ENCODE peak calls at places on chromosomes 4 and X, in six cellular contexts. W, Z, J, X, U and C are unnamed samples.

GRCh38 chr4:56348582-56348981 is 38.7 kb downstream of the AASDH start:
- DNase-seq in W (no peak), U (no peak), J (no peak), Z (no peak), X (peak; percentile 8), C (no peak)

GRCh38 chrX:69285401-69285871 is 120.2 kb upstream of the PJA1 start:
- DNase-seq in W (no peak), J (no peak), U (no peak), X (no peak), Z (no peak), C (no peak)

GRCh38 chr4:84286048-84286447 is 213.0 kb downstream of the NKX6-1 start:
- DNase-seq in X (no peak), Z (no peak), W (no peak), J (no peak), U (no peak), C (no peak)

GRCh38 chr4:140764785-140765392 is 8.7 kb upstream of the TBC1D9 start:
- DNase-seq in Z (no peak), J (peak; percentile 31), U (no peak), W (no peak), X (peak; percentile 13), C (no peak)

GRCh38 chr4:85496146-85496849 is 21.3 kb downstream of the ARHGAP24 start:
- DNase-seq in W (no peak), U (no peak), Z (no peak), J (peak; percentile 77), X (no peak), C (no peak)

GRCh38 chr4:57719451-57719850 is 609.3 kb upstream of the IGFBP7 start:
- DNase-seq in W (no peak), U (no peak), J (no peak), X (no peak), Z (no peak), C (no peak)

GRCh38 chr4:20629180-20630115 is 70.8 kb upstream of the PACRGL start:
- DNase-seq in X (no peak), U (no peak), J (no peak), W (no peak), Z (no peak), C (no peak)

GRCh38 chr4:169114341-169114974 is 104.4 kb upstream of the CBR4 start:
- DNase-seq in Z (no peak), U (peak; percentile 83), J (no peak), X (no peak), W (no peak), C (no peak)

GRCh38 chrX:129495941-129496340 is 27.3 kb downstream of the SMARCA1 start:
- DNase-seq in U (no peak), J (peak; percentile 40), X (no peak), Z (no peak), W (no peak), C (peak; percentile 5)

GRCh38 chr4:176001171-176002006 is 64.3 kb upstream of the WDR17 start:
- DNase-seq in Z (no peak), W (no peak), U (no peak), X (peak; percentile 55), J (peak; percentile 17), C (no peak)

GRCh38 chr4:8110071-8110986 is 48.3 kb downstream of the ABLIM2 start:
- DNase-seq in J (peak; percentile 41), X (peak; percentile 93), Z (peak; percentile 81), U (no peak), W (no peak), C (no peak)

GRCh38 chr4:185738038-185738552 is 73.9 kb downstream of the SORBS2 start:
- DNase-seq in U (no peak), Z (no peak), W (no peak), X (no peak), J (peak; percentile 89), C (peak; percentile 71)
- H3K4me3 ChIP-seq in U (no peak overlapping the region), Z (no peak overlapping the region), W (no peak overlapping the region), X (no peak overlapping the region), J (peak overlapping the region; percentile 36), C (no peak overlapping the region)

DNA sequence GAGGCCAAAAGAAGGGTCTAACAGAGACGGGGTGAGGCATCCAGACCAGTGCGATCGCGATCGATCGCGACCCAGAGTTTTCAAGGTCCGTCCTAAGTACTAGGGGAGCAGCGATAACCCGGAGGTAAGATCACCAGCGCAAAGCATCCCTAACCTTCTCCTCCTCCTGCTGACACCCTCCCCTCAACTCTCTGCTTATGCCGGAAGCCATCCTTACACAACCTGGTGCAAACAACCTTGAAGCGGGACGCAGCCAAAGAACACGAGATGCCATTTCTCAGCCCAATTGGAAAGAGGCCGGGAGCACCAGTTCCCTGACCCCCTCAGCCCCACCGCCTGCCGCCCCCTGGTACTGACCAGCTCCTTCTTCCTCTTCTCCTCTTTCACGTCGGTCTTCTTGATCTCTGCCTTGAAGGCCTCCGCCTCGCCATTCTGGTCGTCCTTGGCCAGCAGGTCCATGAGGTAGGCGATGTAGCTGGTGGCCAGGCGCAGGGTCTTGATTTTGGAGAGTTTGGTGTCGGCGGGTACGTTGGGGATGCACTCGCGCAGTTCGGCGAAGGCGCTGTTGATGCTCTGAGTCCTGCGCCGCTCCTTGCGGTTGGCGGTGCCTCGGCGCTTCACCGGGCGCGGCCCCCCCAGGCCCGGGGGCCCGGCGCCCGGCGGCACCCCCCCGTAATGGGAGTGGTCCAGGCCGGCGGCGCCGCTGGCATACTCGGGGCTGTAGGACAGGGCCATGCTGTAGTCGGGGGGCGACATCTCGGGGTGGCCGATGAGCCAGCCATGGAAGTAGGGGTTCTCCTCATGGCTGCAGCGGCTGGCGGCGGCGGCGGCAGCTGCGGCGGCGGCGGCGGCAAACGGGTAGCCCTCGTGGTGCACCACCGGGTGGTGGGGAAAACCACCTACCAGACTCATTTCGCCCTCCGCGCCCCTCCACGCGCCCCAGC is 1.4 kb downstream of the HAND2 start:
- DNase-seq in Z (no peak), X (peak; percentile 71), W (no peak), U (no peak), J (no peak), C (no peak)
- H3K4me3 ChIP-seq in Z (no peak overlapping the region), X (no peak overlapping the region), W (peak overlapping the region; percentile 49), U (no peak overlapping the region), J (no peak overlapping the region), C (peak overlapping the region; percentile 71)

DNA sequence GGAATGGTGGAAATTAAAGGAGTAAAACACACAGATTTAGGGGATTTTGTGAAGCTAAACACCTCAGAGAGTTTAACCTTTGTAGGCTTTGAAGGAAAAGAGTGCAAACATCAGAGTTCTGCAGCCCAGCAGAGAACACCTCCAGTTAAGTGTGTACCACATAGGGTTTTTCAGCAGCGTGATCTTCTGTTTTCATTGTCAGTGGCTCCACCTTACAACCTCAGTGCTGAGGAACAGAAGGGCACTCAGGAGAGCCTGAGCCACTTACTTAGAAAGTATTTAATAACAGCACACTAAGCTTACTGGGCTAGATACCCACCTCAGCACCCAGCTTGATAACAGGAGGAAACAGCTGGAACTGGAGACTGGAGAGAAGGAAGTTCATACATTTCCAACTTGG is 2.0 kb upstream of the FBXW7 start:
- DNase-seq in U (no peak), Z (no peak), J (no peak), X (no peak), W (no peak), C (no peak)
- H3K4me3 ChIP-seq in U (no peak overlapping the region), Z (no peak overlapping the region), J (no peak overlapping the region), X (no peak overlapping the region), W (no peak overlapping the region), C (no peak overlapping the region)

GRCh38 chr4:184345573-184345922 is 127.9 kb upstream of the ENPP6 start:
- DNase-seq in U (no peak), Z (no peak), X (no peak), W (no peak), J (no peak), C (no peak)
- H3K4me3 ChIP-seq in U (no peak overlapping the region), Z (no peak overlapping the region), X (no peak overlapping the region), W (no peak overlapping the region), J (no peak overlapping the region), C (no peak overlapping the region)

GRCh38 chrX:101388604-101389003 is 2.2 kb upstream of the RPL36A start:
- DNase-seq in U (no peak), Z (no peak), W (no peak), J (no peak), X (no peak), C (no peak)

GRCh38 chrX:101383679-101384078 is 2.3 kb downstream of the BTK start:
- DNase-seq in J (no peak), Z (no peak), U (no peak), W (no peak), X (no peak), C (no peak)

GRCh38 chrX:101385026-101385684 is 836 bp downstream of the BTK start:
- DNase-seq in J (no peak), Z (no peak), W (no peak), U (no peak), X (no peak), C (no peak)

GRCh38 chrX:101385795-101386541 is at the start of gene BTK:
- DNase-seq in U (no peak), W (no peak), X (no peak), J (no peak), Z (no peak), C (no peak)

DNA sequence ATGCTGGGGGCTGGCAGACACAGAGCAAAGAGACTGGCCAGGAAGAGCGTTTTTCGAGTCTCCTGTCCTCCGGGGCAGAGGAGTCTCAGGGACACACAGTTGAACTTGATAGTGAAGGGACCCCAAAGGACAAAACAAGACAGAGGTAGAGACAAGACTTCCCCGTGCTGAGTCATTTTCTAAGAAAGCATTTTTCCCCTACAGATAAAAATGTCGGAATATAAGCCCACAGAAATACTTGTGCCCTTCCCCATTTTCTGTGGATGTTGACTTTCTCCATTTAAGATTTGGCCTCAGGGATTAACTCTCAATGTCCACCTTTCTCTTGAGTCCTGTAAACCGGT is 523 bp upstream of the BTK start:
- DNase-seq in W (no peak), J (no peak), U (no peak), X (no peak), Z (no peak), C (no peak)
- H3K4me3 ChIP-seq in W (no peak overlapping the region), J (no peak overlapping the region), U (no peak overlapping the region), X (no peak overlapping the region), Z (no peak overlapping the region), C (no peak overlapping the region)

DNA sequence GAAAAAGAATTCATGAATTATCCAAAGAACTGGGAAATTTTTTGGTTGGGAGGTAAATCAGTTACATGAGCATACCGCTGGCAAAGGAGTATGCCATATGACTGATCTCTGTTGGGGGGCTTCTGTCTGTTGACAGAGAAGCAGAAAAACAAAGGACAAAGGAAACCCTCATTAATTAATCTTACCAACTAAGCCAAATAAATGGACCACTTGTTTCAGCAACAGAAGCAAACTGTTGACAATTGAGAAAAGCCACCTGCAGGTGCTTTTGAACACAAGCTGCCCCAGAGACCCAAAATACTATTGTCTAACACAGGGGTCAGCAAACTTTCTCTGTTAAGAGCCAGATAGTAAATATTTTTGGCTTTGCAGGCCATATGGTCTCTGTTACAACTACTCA is 7.0 kb upstream of the FRYL start:
- DNase-seq in W (no peak), Z (no peak), X (no peak), J (no peak), U (no peak), C (no peak)
- H3K4me3 ChIP-seq in W (no peak overlapping the region), Z (no peak overlapping the region), X (no peak overlapping the region), J (no peak overlapping the region), U (no peak overlapping the region), C (no peak overlapping the region)

GRCh38 chr4:87311684-87312083 is 11.0 kb downstream of the HSD17B13 start:
- DNase-seq in J (no peak), Z (no peak), W (no peak), X (no peak), U (no peak), C (no peak)
- H3K4me3 ChIP-seq in J (no peak overlapping the region), Z (no peak overlapping the region), W (no peak overlapping the region), X (no peak overlapping the region), U (no peak overlapping the region), C (no peak overlapping the region)